ENCODE peak calls at places on chromosome 15, in seven cellular contexts. Z, E, H, F, Q, L and B are unnamed samples.

GRCh38 chr15:85336870-85337269 is 43.5 kb upstream of the AKAP13 start:
- DNase-seq in H (no peak), E (no peak), L (no peak), F (no peak), Z (no peak), Q (no peak), B (no peak)

GRCh38 chr15:22939051-22939450 is 41.1 kb downstream of the CYFIP1 start:
- DNase-seq in E (no peak), Z (no peak), H (no peak), F (no peak), L (no peak), Q (no peak), B (no peak)

GRCh38 chr15:57646057-57646456 is 54.4 kb downstream of the MYZAP start:
- DNase-seq in H (no peak), F (no peak), Q (no peak), Z (no peak), L (no peak), E (no peak), B (no peak)

GRCh38 chr15:73573071-73573470 is 60.1 kb downstream of the NPTN start:
- DNase-seq in H (no peak), Z (no peak), F (no peak), L (no peak), E (no peak), Q (no peak), B (no peak)

GRCh38 chr15:69141286-69141701 is 19.1 kb upstream of the GLCE start:
- DNase-seq in F (no peak), L (no peak), E (peak), Z (no peak), Q (peak), H (no peak), B (no peak)

GRCh38 chr15:67187351-67187854 is 67.1 kb downstream of the AAGAB start:
- DNase-seq in L (no peak), H (no peak), F (no peak), Q (no peak), Z (no peak), E (no peak), B (no peak)

GRCh38 chr15:70471517-70471916 is 291.8 kb downstream of the UACA start:
- DNase-seq in E (no peak), H (no peak), L (no peak), Q (no peak), Z (no peak), F (no peak), B (no peak)

GRCh38 chr15:44173813-44174212 is 21.3 kb downstream of the FRMD5 start:
- DNase-seq in L (no peak), F (no peak), Q (no peak), E (no peak), H (no peak), Z (no peak), B (no peak)

GRCh38 chr15:48936666-48937065 is 27.1 kb downstream of the SHC4 start:
- DNase-seq in Z (no peak), E (peak), L (no peak), H (no peak), Q (peak), F (peak), B (no peak)

GRCh38 chr15:81298606-81299005 is 25.3 kb downstream of the STARD5 start:
- DNase-seq in Z (no peak), Q (no peak), F (no peak), E (no peak), H (no peak), L (no peak), B (no peak)

GRCh38 chr15:70870066-70870465 is 16.1 kb upstream of the LARP6 start:
- DNase-seq in L (no peak), H (no peak), F (no peak), Z (no peak), Q (peak), E (peak), B (no peak)

GRCh38 chr15:89149501-89150101 is 61.3 kb downstream of the ABHD2 start:
- DNase-seq in Q (no peak), Z (no peak), L (no peak), F (no peak), E (no peak), H (no peak), B (no peak)

GRCh38 chr15:69107025-69107620 is 53.3 kb upstream of the GLCE start:
- DNase-seq in Z (no peak), L (no peak), Q (no peak), E (peak), H (no peak), F (no peak), B (no peak)

GRCh38 chr15:62400778-62401177 is 235.7 kb upstream of the C2CD4B start:
- DNase-seq in Z (no peak), F (no peak), Q (no peak), E (no peak), L (no peak), H (no peak), B (no peak)

GRCh38 chr15:65777053-65777452 is 15.0 kb downstream of the DENND4A start:
- DNase-seq in Q (no peak), L (no peak), H (no peak), E (no peak), F (no peak), Z (no peak), B (no peak)

GRCh38 chr15:69093127-69093526 is 67.3 kb upstream of the GLCE start:
- DNase-seq in Q (no peak), E (peak), F (peak), H (peak), L (no peak), Z (peak), B (no peak)

GRCh38 chr15:70504305-70504951 is 258.9 kb downstream of the UACA start:
- DNase-seq in Z (peak), Q (peak), F (peak), E (peak), H (no peak), L (no peak), B (no peak)

GRCh38 chr15:25775317-25775912 is 87.7 kb downstream of the ATP10A start:
- DNase-seq in Z (peak), H (no peak), L (no peak), F (no peak), E (peak), Q (peak), B (no peak)

GRCh38 chr15:68612533-68612932 is 33.7 kb downstream of the CORO2B start:
- DNase-seq in Q (no peak), E (no peak), Z (no peak), F (no peak), H (no peak), L (no peak), B (no peak)

GRCh38 chr15:40637221-40637745 is 43.2 kb downstream of the KNL1 start:
- DNase-seq in E (no peak), L (no peak), Z (peak), Q (no peak), H (no peak), F (no peak), B (no peak)

GRCh38 chr15:48695088-48695834 is 49.8 kb upstream of the FBN1 start:
- DNase-seq in H (no peak), Q (peak), E (peak), Z (no peak), F (peak), L (no peak), B (no peak)

GRCh38 chr15:57472861-57473260 is 96.6 kb downstream of the CGNL1 start:
- DNase-seq in E (peak), H (no peak), Q (no peak), Z (no peak), F (no peak), L (no peak), B (no peak)

GRCh38 chr15:60353245-60353940 is 44.4 kb downstream of the ANXA2 start:
- DNase-seq in L (no peak), F (no peak), Z (no peak), E (peak), Q (peak), H (no peak), B (no peak)
- H3K18ac ChIP-seq in L (no peak), F (no peak), Z (no peak), E (no peak), Q (no peak), H (no peak), B (no peak)

DNA sequence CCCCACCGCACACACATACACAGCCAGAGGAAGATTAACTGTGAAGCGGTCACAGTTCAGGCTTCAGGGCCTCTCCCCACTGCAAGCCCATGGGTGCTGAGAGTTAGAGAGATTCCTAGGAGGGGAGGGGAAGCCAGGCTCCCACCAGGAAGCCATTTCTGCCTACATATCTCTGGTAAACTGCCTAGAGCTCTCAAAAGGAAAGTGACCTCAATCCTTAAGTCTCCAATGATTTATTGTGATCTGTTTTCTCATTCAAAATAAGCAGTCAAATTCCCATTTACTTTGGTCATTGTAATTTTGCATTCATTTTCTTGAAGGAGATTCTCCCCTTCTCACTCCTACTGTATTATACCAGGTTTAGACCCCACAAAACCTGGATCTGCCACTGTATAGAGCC is 141.0 kb upstream of the BNIP2 start:
- DNase-seq in H (no peak), Z (no peak), E (no peak), F (no peak), L (no peak), Q (no peak), B (no peak)
- H2BK120ac ChIP-seq in H (no peak), Z (no peak), E (no peak), F (no peak), L (no peak), Q (no peak), B (no peak)

DNA sequence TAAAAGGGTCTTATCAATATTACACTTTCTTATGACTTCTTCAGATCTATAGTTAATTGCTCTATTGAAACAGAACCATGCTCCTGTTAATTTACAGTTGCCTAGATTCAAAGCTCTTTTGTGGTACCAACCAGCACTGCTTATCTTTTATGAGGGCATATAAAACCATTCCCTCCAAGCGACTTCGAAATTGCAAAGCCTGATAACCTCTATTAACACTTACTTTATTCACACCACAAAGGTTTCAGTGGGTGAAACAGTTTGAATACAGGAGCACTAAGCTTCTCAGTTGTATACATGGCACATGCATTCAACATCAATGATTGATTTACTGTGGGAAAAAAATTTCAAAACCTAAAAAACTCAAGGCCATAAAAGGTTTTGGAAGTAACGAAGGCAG is 74.9 kb upstream of the PPIB start:
- DNase-seq in H (no peak), F (no peak), L (no peak), Z (no peak), Q (no peak), E (no peak), B (no peak)
- H3K4me2 ChIP-seq in H (no peak), F (no peak), L (no peak), Z (no peak), Q (no peak), E (no peak), B (no peak)

DNA sequence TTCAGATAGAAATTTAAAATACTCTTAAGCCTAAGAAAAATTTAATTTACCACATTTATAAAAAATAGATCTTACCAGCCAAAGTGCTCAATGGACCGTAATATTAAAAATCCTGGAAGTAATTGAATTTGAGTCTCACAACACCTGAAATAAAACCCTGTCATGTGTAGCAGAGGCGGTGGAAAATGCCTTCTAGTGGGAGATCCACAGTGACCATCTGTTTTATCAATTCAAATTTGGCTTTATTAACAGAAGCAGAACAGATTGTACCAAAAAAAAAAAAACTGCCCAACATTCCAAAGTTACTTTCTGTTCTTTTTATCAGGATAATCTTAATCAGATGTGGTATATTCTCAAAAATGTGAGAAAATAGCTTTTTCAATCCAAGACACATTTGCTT is 71.7 kb downstream of the DMXL2 start:
- DNase-seq in E (no peak), H (no peak), L (no peak), F (no peak), Q (no peak), Z (no peak), B (no peak)
- H3K18ac ChIP-seq in E (no peak), H (no peak), L (no peak), F (no peak), Q (no peak), Z (no peak), B (no peak)

GRCh38 chr15:38224486-38224885 is 28.1 kb upstream of the SPRED1 start:
- DNase-seq in L (no peak), H (no peak), Q (no peak), Z (no peak), E (no peak), F (no peak), B (no peak)
- H2BK120ac ChIP-seq in L (no peak), H (no peak), Q (no peak), Z (no peak), E (no peak), F (no peak), B (no peak)

DNA sequence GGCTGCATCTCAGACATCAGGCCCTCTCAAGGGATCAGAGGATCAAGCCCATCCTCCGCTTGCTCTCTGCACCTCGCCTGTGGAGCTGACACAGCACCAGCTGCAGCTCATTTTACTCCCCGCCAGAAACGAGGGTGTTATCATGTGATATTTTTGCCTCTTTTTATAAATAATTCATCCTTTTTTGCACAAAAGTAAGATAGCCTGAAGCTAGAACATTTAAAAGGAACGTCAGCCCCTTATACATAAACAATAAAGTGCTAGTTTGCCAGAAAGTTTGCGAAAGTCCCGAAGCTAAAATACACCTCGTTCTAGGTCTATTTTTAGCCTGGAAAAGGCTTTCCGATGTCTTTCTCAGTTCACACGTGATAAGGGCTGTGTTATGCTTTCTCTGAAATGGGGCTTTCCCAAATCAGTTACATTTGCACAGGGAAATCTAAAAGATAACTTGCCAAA is 9.6 kb upstream of the FAM174B start:
- DNase-seq in F (peak), Z (peak), H (no peak), L (no peak), Q (peak), E (peak), B (no peak)
- H3K4me2 ChIP-seq in F (no peak), Z (no peak), H (no peak), L (no peak), Q (no peak), E (peak), B (no peak)

GRCh38 chr15:83320404-83320803 is 35.9 kb upstream of the BNC1 start:
- DNase-seq in Z (peak), E (peak), F (peak), H (no peak), Q (peak), L (no peak), B (no peak)
- H3K18ac ChIP-seq in Z (no peak), E (no peak), F (no peak), H (no peak), Q (no peak), L (no peak), B (no peak)

GRCh38 chr15:31486506-31486905 is 159.9 kb downstream of the KLF13 start:
- DNase-seq in L (no peak), Z (no peak), H (peak), F (no peak), Q (no peak), E (no peak), B (no peak)

GRCh38 chr15:31484369-31484951 is 157.8 kb downstream of the KLF13 start:
- DNase-seq in H (peak), E (no peak), Q (no peak), Z (no peak), L (no peak), F (no peak), B (no peak)

GRCh38 chr15:31485911-31486461 is 159.4 kb downstream of the KLF13 start:
- DNase-seq in H (peak), Q (no peak), E (no peak), F (no peak), Z (no peak), L (no peak), B (no peak)

GRCh38 chr15:31484986-31485385 is 158.4 kb downstream of the KLF13 start:
- DNase-seq in E (no peak), Q (no peak), Z (no peak), F (no peak), L (no peak), H (peak), B (no peak)

GRCh38 chr15:31485431-31485830 is 158.8 kb downstream of the KLF13 start:
- DNase-seq in E (no peak), Q (no peak), F (no peak), Z (no peak), H (peak), L (no peak), B (no peak)
- H2BK120ac ChIP-seq in E (no peak), Q (no peak), F (no peak), Z (no peak), H (no peak), L (no peak), B (no peak)

DNA sequence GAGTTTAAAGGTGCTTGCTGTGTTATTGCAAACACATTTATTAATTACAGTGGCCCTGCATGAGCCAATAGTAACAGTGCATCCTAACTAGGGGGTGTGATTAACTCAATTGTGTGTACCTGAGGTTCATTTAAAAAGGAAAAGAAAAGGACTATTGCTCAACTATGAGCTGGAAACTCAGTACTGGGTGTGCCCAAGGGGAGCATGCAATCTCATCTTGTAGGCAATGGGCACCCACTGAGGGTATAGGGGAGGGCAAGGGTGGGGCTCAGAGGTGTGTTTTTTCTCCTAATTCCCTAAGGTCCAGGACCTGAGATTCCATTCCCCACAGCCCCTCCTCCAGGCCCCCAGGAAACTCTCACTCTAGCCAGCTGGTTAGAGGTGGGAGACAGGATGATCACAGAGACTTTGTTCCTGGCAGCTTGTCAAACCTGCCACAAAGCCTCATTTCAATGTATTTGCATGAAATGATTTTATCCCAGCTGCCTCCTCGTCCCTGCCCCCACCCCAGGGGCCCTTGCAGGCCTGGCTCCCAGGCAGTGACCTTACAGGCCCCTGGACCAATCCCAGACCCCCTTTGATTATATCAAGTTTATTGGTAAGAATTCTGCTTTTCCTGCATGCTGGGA is 220.7 kb downstream of the TBC1D2B start:
- DNase-seq in Q (no peak), Z (peak), H (peak), F (no peak), E (no peak), L (no peak), B (no peak)
- H3K4me2 ChIP-seq in Q (no peak), Z (no peak), H (no peak), F (no peak), E (no peak), L (no peak), B (no peak)

GRCh38 chr15:63983071-63983711 is 63.1 kb downstream of the DAPK2 start:
- DNase-seq in Q (no peak), E (no peak), F (no peak), Z (peak), H (peak), L (no peak), B (peak)
- H3K18ac ChIP-seq in Q (no peak), E (no peak), F (no peak), Z (no peak), H (no peak), L (peak), B (no peak)